ENCODE peak calls at places on chromosomes 12 and 14, in five cellular contexts. S is ovary, F is heart left ventricle, I is kidney, U is left ventricle myocardium inferior. G is an unnamed sample.
A peak's percentile ranks its signal among the peaks of the same experiment; 100 is the strongest.

GRCh38 chr12:76768566-76768965 is 4.7 kb downstream of the ZDHHC17 start:
- DNase-seq in F (no peak), U (no peak), I (no peak), S (no peak), G (no peak)

GRCh38 chr14:52790011-52790755 is 1.2 kb downstream of the GNPNAT1 start:
- DNase-seq in F (no peak), I (no peak), S (no peak), U (no peak), G (no peak)

GRCh38 chr14:74583689-74584434 is 28.2 kb downstream of the LTBP2 start:
- DNase-seq in I (no peak), U (no peak), S (no peak), F (no peak), G (peak; percentile 30)

GRCh38 chr12:101931498-101932326 is 54.3 kb downstream of the DRAM1 start:
- DNase-seq in F (no peak), I (no peak), U (no peak), S (no peak), G (no peak)

GRCh38 chr14:77657244-77657643 is 40.8 kb upstream of the SPTLC2 start:
- DNase-seq in S (no peak), I (no peak), F (no peak), U (no peak), G (no peak)

GRCh38 chr12:89960607-89961394 is 252.2 kb upstream of the ATP2B1 start:
- DNase-seq in U (no peak), S (no peak), F (no peak), I (no peak), G (no peak)

GRCh38 chr12:71871116-71871515 is 31.6 kb downstream of the TBC1D15 start:
- DNase-seq in U (no peak), S (no peak), F (no peak), I (no peak), G (no peak)

GRCh38 chr12:24499151-24500146 is 449.5 kb downstream of the BCAT1 start:
- DNase-seq in U (no peak), S (no peak), I (no peak), F (no peak), G (no peak)

GRCh38 chr14:25396128-25396527 is 346.2 kb upstream of the STXBP6 start:
- DNase-seq in F (no peak), I (no peak), S (no peak), U (no peak), G (no peak)

GRCh38 chr12:101824831-101825230 is 5.9 kb downstream of the GNPTAB start:
- DNase-seq in U (no peak), F (no peak), S (no peak), I (no peak), G (no peak)

GRCh38 chr12:3752741-3753486 is at the start of gene CRACR2A:
- DNase-seq in F (peak; percentile 91), S (peak; percentile 61), U (peak; percentile 69), I (peak; percentile 90), G (peak; percentile 67)

GRCh38 chr14:24674204-24674970 is 40.4 kb upstream of the GZMB start:
- DNase-seq in F (no peak), S (no peak), U (no peak), I (no peak), G (no peak)

GRCh38 chr12:105272814-105273416 is 36.9 kb upstream of the APPL2 start:
- DNase-seq in F (no peak), S (no peak), I (no peak), U (no peak), G (no peak)

GRCh38 chr14:104794641-104795467 is 694 bp downstream of the AKT1 start:
- DNase-seq in S (no peak), I (no peak), U (no peak), F (no peak), G (no peak)

GRCh38 chr12:997505-997904 is 6.5 kb downstream of the ERC1 start:
- DNase-seq in U (no peak), S (no peak), I (no peak), F (no peak), G (no peak)

GRCh38 chr12:122040579-122041386 is 19.1 kb downstream of the BCL7A start:
- DNase-seq in I (peak; percentile 93), F (no peak), S (no peak), U (no peak), G (no peak)

GRCh38 chr12:39199371-39199770 is 243.5 kb downstream of the KIF21A start:
- DNase-seq in I (no peak), U (no peak), F (no peak), S (no peak), G (no peak)

GRCh38 chr14:44453433-44454171 is 53.5 kb downstream of the FSCB start:
- DNase-seq in U (no peak), S (no peak), F (no peak), I (no peak), G (no peak)

GRCh38 chr12:86748874-86749273 is 492.7 kb upstream of the MGAT4C start:
- DNase-seq in I (no peak), U (no peak), S (no peak), F (no peak), G (no peak)

GRCh38 chr12:51028126-51028810 is 2.1 kb upstream of the SLC11A2 start:
- DNase-seq in U (no peak), F (no peak), S (no peak), I (no peak), G (no peak)

GRCh38 chr12:126083931-126084330 is 1018.7 kb downstream of the AACS start:
- DNase-seq in U (no peak), S (no peak), I (no peak), F (no peak), G (peak; percentile 68)

GRCh38 chr14:104353921-104354701 is 215.7 kb downstream of the KIF26A start:
- DNase-seq in S (no peak), I (peak; percentile 74), F (peak; percentile 76), U (no peak), G (no peak)

GRCh38 chr12:52178984-52179383 is 12.8 kb downstream of the KRT80 start:
- DNase-seq in I (no peak), F (peak; percentile 43), U (no peak), S (no peak), G (no peak)

GRCh38 chr14:96104469-96105057 is 65.4 kb downstream of the C14orf132 start:
- DNase-seq in S (peak; percentile 67), I (peak; percentile 94), U (peak; percentile 56), F (peak; percentile 68), G (peak; percentile 71)

GRCh38 chr12:10140001-10140400 is 10.0 kb upstream of the CLEC7A start:
- DNase-seq in U (no peak), F (no peak), S (peak; percentile 23), I (no peak), G (no peak)

GRCh38 chr12:113409462-113410124 is 5.9 kb upstream of the SDS start:
- DNase-seq in S (no peak), U (no peak), I (no peak), F (no peak), G (no peak)

GRCh38 chr12:106919910-106920544 is 35.7 kb upstream of the TMEM263 start:
- DNase-seq in I (no peak), S (no peak), U (no peak), F (no peak), G (no peak)

GRCh38 chr12:99906786-99907185 is 78.0 kb downstream of the ANKS1B start:
- DNase-seq in I (no peak), S (no peak), U (no peak), F (no peak), G (no peak)

GRCh38 chr14:22071001-22071400 is 397.4 kb upstream of the OR4E1 start:
- DNase-seq in I (no peak), U (no peak), S (no peak), F (no peak), G (no peak)

GRCh38 chr14:100651999-100652508 is 64.8 kb upstream of the BEGAIN start:
- DNase-seq in F (no peak), I (no peak), U (no peak), S (no peak), G (no peak)

GRCh38 chr14:55721353-55721752 is 141.3 kb downstream of the KTN1 start:
- DNase-seq in S (no peak), F (no peak), I (no peak), U (no peak), G (no peak)

GRCh38 chr12:27906658-27907473 is 65.7 kb downstream of the PTHLH start:
- DNase-seq in U (no peak), I (no peak), F (no peak), S (no peak), G (no peak)

GRCh38 chr14:64758025-64758521 is 53.8 kb downstream of the PLEKHG3 start:
- DNase-seq in U (no peak), F (no peak), S (no peak), I (peak; percentile 53), G (no peak)

GRCh38 chr14:64755661-64756265 is 51.5 kb downstream of the PLEKHG3 start:
- DNase-seq in F (no peak), S (no peak), I (no peak), U (no peak), G (no peak)

GRCh38 chr14:64757601-64758000 is 53.4 kb downstream of the PLEKHG3 start:
- DNase-seq in U (no peak), I (peak; percentile 46), F (no peak), S (no peak), G (no peak)

GRCh38 chr14:64754685-64755084 is 50.5 kb downstream of the PLEKHG3 start:
- DNase-seq in I (no peak), U (no peak), S (no peak), F (no peak), G (no peak)

DNA sequence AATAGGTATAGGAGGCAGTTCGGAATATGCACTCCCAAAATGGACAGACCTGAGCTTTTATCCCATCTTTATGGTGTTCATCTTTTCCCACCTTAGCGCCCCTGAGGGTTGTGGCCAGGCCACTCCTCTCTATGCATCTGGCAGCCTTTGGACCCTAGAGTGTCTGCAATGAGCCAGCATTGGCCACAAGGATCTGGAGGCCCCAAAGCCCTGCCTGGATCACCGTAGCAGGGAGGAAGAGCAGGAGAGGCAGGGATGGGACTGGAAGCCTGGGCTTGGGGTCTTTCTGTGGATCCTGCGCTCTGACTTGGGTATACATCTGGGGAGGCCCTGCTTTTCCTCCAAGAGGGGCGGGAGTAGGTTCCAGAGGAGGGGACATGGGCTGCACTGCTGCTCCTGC is 52.5 kb downstream of the PLEKHG3 start:
- DNase-seq in U (no peak), I (peak; percentile 52), S (no peak), F (no peak), G (no peak)
- H3K4me1 ChIP-seq in U (peaks cover 52% of the 10 kb centered on the region), I (peaks cover 19% of the 10 kb centered on the region), S (peaks cover 18% of the 10 kb centered on the region), F (peaks cover 51% of the 10 kb centered on the region), G (peaks cover 14% of the 10 kb centered on the region)

GRCh38 chr14:50027797-50028196 is 88.6 kb downstream of the VCPKMT start:
- DNase-seq in U (no peak), I (no peak), S (no peak), F (no peak), G (no peak)
- H3K4me1 ChIP-seq in U (no peaks in the 10 kb centered on the region), I (no peaks in the 10 kb centered on the region), S (peaks cover 1% of the 10 kb centered on the region), F (peaks cover 8% of the 10 kb centered on the region), G (no peaks in the 10 kb centered on the region)

GRCh38 chr12:12531194-12531593 is 31.5 kb downstream of the DUSP16 start:
- DNase-seq in I (no peak), F (no peak), S (no peak), U (no peak), G (no peak)
- H3K4me1 ChIP-seq in I (peaks cover 20% of the 10 kb centered on the region), F (peaks cover 48% of the 10 kb centered on the region), S (peaks cover 14% of the 10 kb centered on the region), U (peaks cover 74% of the 10 kb centered on the region), G (peaks cover 58% of the 10 kb centered on the region)

DNA sequence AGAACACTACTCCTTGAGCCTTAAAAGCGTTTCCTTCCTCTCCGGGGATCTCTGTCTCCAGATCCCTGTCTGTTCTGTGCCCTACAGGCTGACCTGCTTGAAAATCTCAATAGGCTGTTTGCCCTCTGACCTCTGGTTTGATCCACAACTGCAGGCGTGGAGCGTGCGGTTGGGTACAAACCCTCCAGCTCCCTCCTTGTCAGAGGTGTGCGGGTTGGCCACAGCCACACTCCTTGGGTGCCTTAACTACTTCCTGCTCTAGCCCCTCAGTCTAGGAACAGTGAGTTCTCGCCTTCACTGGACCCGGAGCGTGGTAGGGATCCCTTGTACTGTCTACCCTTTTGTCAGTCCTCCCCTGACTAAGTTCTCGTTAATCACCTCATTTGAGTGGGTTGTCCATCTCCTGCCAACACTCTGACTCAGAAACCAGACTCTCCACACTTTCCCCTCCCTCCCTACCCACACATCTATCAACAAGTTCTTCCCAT is 33.1 kb downstream of the CMKLR1 start:
- DNase-seq in S (no peak), I (peak; percentile 81), U (no peak), F (no peak), G (no peak)
- H3K4me1 ChIP-seq in S (peaks cover 1% of the 10 kb centered on the region), I (peaks cover 43% of the 10 kb centered on the region), U (peaks cover 90% of the 10 kb centered on the region), F (peaks cover 83% of the 10 kb centered on the region), G (peaks cover 9% of the 10 kb centered on the region)